ENCODE peak calls at places on chromosome 16, in seven cellular contexts. One of them, this sample, is unnamed.
A peak's percentile ranks its signal among the peaks of the same experiment; 100 is the strongest.

GRCh38 chr16:7997966-7998365 is 592.3 kb downstream of the TMEM114 start:
- DNase-seq in CD4-positive, CD25-positive, alpha-beta regulatory T cell: no peak
- DNase-seq in H9: no peak
- DNase-seq in nucleus accumbens: no peak
- DNase-seq in AG10803: no peak
- DNase-seq in PC-3: no peak
- DNase-seq in COR-L47: no peak
- DNase-seq in this sample: no peak

GRCh38 chr16:47561286-47561685 is 100.2 kb downstream of the PHKB start:
- DNase-seq in CD4-positive, CD25-positive, alpha-beta regulatory T cell: no peak
- DNase-seq in AG10803: no peak
- DNase-seq in COR-L47: no peak
- DNase-seq in nucleus accumbens: no peak
- DNase-seq in PC-3: no peak
- DNase-seq in H9: no peak
- DNase-seq in this sample: no peak

GRCh38 chr16:50585331-50585776 is 37.2 kb downstream of the NKD1 start:
- DNase-seq in CD4-positive, CD25-positive, alpha-beta regulatory T cell: no peak
- DNase-seq in H9: no peak
- DNase-seq in COR-L47: no peak
- DNase-seq in nucleus accumbens: no peak
- DNase-seq in PC-3: no peak
- DNase-seq in AG10803: peak; percentile 74
- DNase-seq in this sample: no peak

GRCh38 chr16:53864819-53865491 is 161.0 kb downstream of the FTO start:
- DNase-seq in COR-L47: peak; percentile 41
- DNase-seq in nucleus accumbens: no peak
- DNase-seq in PC-3: peak; percentile 58
- DNase-seq in CD4-positive, CD25-positive, alpha-beta regulatory T cell: no peak
- DNase-seq in H9: no peak
- DNase-seq in AG10803: no peak
- DNase-seq in this sample: no peak

GRCh38 chr16:89523680-89524344 is 15.6 kb downstream of the SPG7 start:
- DNase-seq in COR-L47: no peak
- DNase-seq in H9: no peak
- DNase-seq in CD4-positive, CD25-positive, alpha-beta regulatory T cell: no peak
- DNase-seq in nucleus accumbens: no peak
- DNase-seq in PC-3: no peak
- DNase-seq in AG10803: no peak
- DNase-seq in this sample: no peak

GRCh38 chr16:79182618-79183017 is 417.9 kb downstream of the MAF start:
- DNase-seq in AG10803: no peak
- DNase-seq in H9: no peak
- DNase-seq in nucleus accumbens: no peak
- DNase-seq in PC-3: no peak
- DNase-seq in COR-L47: no peak
- DNase-seq in CD4-positive, CD25-positive, alpha-beta regulatory T cell: no peak
- DNase-seq in this sample: no peak

GRCh38 chr16:81873843-81874752 is 95.0 kb downstream of the PLCG2 start:
- DNase-seq in PC-3: peak; percentile 58
- DNase-seq in nucleus accumbens: no peak
- DNase-seq in CD4-positive, CD25-positive, alpha-beta regulatory T cell: peak; percentile 60
- DNase-seq in AG10803: peak; percentile 38
- DNase-seq in COR-L47: no peak
- DNase-seq in H9: peak; percentile 53
- DNase-seq in this sample: peak; percentile 31

GRCh38 chr16:10828851-10829331 is 10.3 kb upstream of the TVP23A start:
- DNase-seq in AG10803: peak; percentile 89
- DNase-seq in nucleus accumbens: peak; percentile 65
- DNase-seq in H9: no peak
- DNase-seq in CD4-positive, CD25-positive, alpha-beta regulatory T cell: no peak
- DNase-seq in COR-L47: no peak
- DNase-seq in PC-3: peak; percentile 62
- DNase-seq in this sample: no peak

GRCh38 chr16:9706217-9706616 is 476.0 kb downstream of the GRIN2A start:
- DNase-seq in COR-L47: no peak
- DNase-seq in CD4-positive, CD25-positive, alpha-beta regulatory T cell: no peak
- DNase-seq in nucleus accumbens: no peak
- DNase-seq in H9: no peak
- DNase-seq in AG10803: no peak
- DNase-seq in PC-3: no peak
- DNase-seq in this sample: no peak

GRCh38 chr16:73000020-73000906 is 47.7 kb downstream of the ZFHX3 start:
- DNase-seq in H9: no peak
- DNase-seq in COR-L47: no peak
- DNase-seq in CD4-positive, CD25-positive, alpha-beta regulatory T cell: no peak
- DNase-seq in AG10803: peak; percentile 39
- DNase-seq in PC-3: peak; percentile 5
- DNase-seq in nucleus accumbens: peak; percentile 60
- DNase-seq in this sample: no peak

GRCh38 chr16:79498928-79499327 is 101.6 kb downstream of the MAF start:
- DNase-seq in nucleus accumbens: no peak
- DNase-seq in COR-L47: no peak
- DNase-seq in AG10803: no peak
- DNase-seq in H9: no peak
- DNase-seq in CD4-positive, CD25-positive, alpha-beta regulatory T cell: no peak
- DNase-seq in PC-3: no peak
- DNase-seq in this sample: no peak

GRCh38 chr16:10597184-10597583 is 16.8 kb upstream of the EMP2 start:
- DNase-seq in nucleus accumbens: no peak
- DNase-seq in H9: no peak
- DNase-seq in PC-3: no peak
- DNase-seq in COR-L47: no peak
- DNase-seq in AG10803: no peak
- DNase-seq in CD4-positive, CD25-positive, alpha-beta regulatory T cell: no peak
- DNase-seq in this sample: no peak

GRCh38 chr16:58476791-58477190 is 23.2 kb upstream of the NDRG4 start:
- DNase-seq in CD4-positive, CD25-positive, alpha-beta regulatory T cell: no peak
- DNase-seq in H9: no peak
- DNase-seq in COR-L47: no peak
- DNase-seq in PC-3: no peak
- DNase-seq in AG10803: no peak
- DNase-seq in nucleus accumbens: no peak
- DNase-seq in this sample: no peak

GRCh38 chr16:72876221-72876620 is 171.7 kb downstream of the ZFHX3 start:
- DNase-seq in COR-L47: no peak
- DNase-seq in CD4-positive, CD25-positive, alpha-beta regulatory T cell: peak; percentile 5
- DNase-seq in PC-3: no peak
- DNase-seq in AG10803: peak; percentile 75
- DNase-seq in H9: no peak
- DNase-seq in nucleus accumbens: no peak
- DNase-seq in this sample: no peak

GRCh38 chr16:88815901-88816589 is 4.3 kb upstream of the APRT start:
- DNase-seq in PC-3: peak; percentile 58
- DNase-seq in CD4-positive, CD25-positive, alpha-beta regulatory T cell: peak; percentile 50
- DNase-seq in AG10803: no peak
- DNase-seq in H9: peak; percentile 76
- DNase-seq in COR-L47: peak; percentile 58
- DNase-seq in nucleus accumbens: no peak
- DNase-seq in this sample: peak; percentile 67

GRCh38 chr16:15643453-15644305 is 725 bp upstream of the MARF1 start:
- DNase-seq in nucleus accumbens: peak; percentile 53
- DNase-seq in CD4-positive, CD25-positive, alpha-beta regulatory T cell: peak; percentile 77
- DNase-seq in H9: no peak
- DNase-seq in AG10803: peak; percentile 64
- DNase-seq in COR-L47: peak; percentile 71
- DNase-seq in PC-3: peak; percentile 53
- DNase-seq in this sample: no peak

GRCh38 chr16:66399930-66400329 is 27.2 kb upstream of the BEAN1 start:
- DNase-seq in AG10803: no peak
- DNase-seq in CD4-positive, CD25-positive, alpha-beta regulatory T cell: no peak
- DNase-seq in H9: no peak
- DNase-seq in nucleus accumbens: no peak
- DNase-seq in PC-3: no peak
- DNase-seq in COR-L47: no peak
- DNase-seq in this sample: no peak

GRCh38 chr16:55297910-55298175 is 26.2 kb upstream of the IRX6 start:
- DNase-seq in CD4-positive, CD25-positive, alpha-beta regulatory T cell: no peak
- DNase-seq in PC-3: peak; percentile 22
- DNase-seq in nucleus accumbens: no peak
- DNase-seq in H9: no peak
- DNase-seq in COR-L47: no peak
- DNase-seq in AG10803: peak; percentile 67
- DNase-seq in this sample: no peak

GRCh38 chr16:88809676-88810165 is 2.0 kb downstream of the APRT start:
- DNase-seq in PC-3: no peak
- DNase-seq in nucleus accumbens: no peak
- DNase-seq in CD4-positive, CD25-positive, alpha-beta regulatory T cell: no peak
- DNase-seq in H9: peak; percentile 39
- DNase-seq in COR-L47: no peak
- DNase-seq in AG10803: no peak
- DNase-seq in this sample: no peak

GRCh38 chr16:86050591-86051375 is 151.8 kb downstream of the IRF8 start:
- DNase-seq in COR-L47: no peak
- DNase-seq in H9: no peak
- DNase-seq in AG10803: no peak
- DNase-seq in nucleus accumbens: no peak
- DNase-seq in CD4-positive, CD25-positive, alpha-beta regulatory T cell: no peak
- DNase-seq in PC-3: no peak
- DNase-seq in this sample: no peak

GRCh38 chr16:49788505-49788904 is 67.4 kb downstream of the ZNF423 start:
- DNase-seq in AG10803: no peak
- DNase-seq in nucleus accumbens: peak; percentile 4
- DNase-seq in COR-L47: no peak
- DNase-seq in PC-3: no peak
- DNase-seq in CD4-positive, CD25-positive, alpha-beta regulatory T cell: no peak
- DNase-seq in H9: no peak
- DNase-seq in this sample: no peak

This sample was measured in SHP77.